ENCODE peak calls at places on chromosome 17, in nine cellular contexts. Q is BJ, R is lung, F is upper lobe of right lung, V is bronchial epithelial cell, A is Caco-2, Z is GM12878, Y is tibial nerve, P is neural progenitor cell. M is an unnamed sample. For H3K27me3, the result is how much of the 10 kb centered on the place peaks cover.

GRCh38 chr17:5325851-5326250 is 43.8 kb downstream of the RABEP1 start:
- DNase-seq in F (no peak), Z (no peak), R (no peak), P (no peak), V (no peak), A (no peak), Y (no peak), Q (no peak), M (no peak)

GRCh38 chr17:44599298-44600175 is 42.3 kb downstream of the FZD2 start:
- DNase-seq in V (peak), A (peak), Y (peak), Z (no peak), Q (peak), F (no peak), R (peak), P (peak), M (no peak)

GRCh38 chr17:77716289-77716929 is 242.1 kb upstream of the TNRC6C start:
- DNase-seq in P (peak), R (no peak), F (no peak), Q (no peak), V (no peak), A (no peak), Z (no peak), Y (no peak), M (no peak)

GRCh38 chr17:4162775-4163498 is 19.9 kb downstream of the CYB5D2 start:
- DNase-seq in Z (no peak), F (no peak), Y (no peak), Q (no peak), A (no peak), R (no peak), V (no peak), P (no peak), M (no peak)

GRCh38 chr17:75679706-75680201 is 12.6 kb downstream of the SAP30BP start:
- DNase-seq in V (peak), A (peak), Q (peak), Y (peak), Z (no peak), P (no peak), R (peak), F (no peak), M (no peak)

GRCh38 chr17:45155029-45155428 is 6.6 kb upstream of the HEXIM2 start:
- DNase-seq in Y (no peak), A (no peak), Q (no peak), Z (no peak), F (no peak), P (no peak), R (no peak), V (peak), M (no peak)

GRCh38 chr17:47317119-47317518 is 6.6 kb upstream of the EFCAB13 start:
- DNase-seq in V (no peak), P (no peak), Y (no peak), A (no peak), F (no peak), Z (no peak), Q (no peak), R (no peak), M (no peak)

GRCh38 chr17:45790296-45790922 is 6.3 kb downstream of the CRHR1 start:
- DNase-seq in Q (no peak), Z (no peak), P (no peak), F (no peak), A (no peak), R (no peak), Y (no peak), V (no peak), M (no peak)

GRCh38 chr17:57640079-57640478 is 105.0 kb downstream of the CCDC182 start:
- DNase-seq in Y (no peak), Z (no peak), A (no peak), F (no peak), V (no peak), R (no peak), Q (no peak), P (no peak), M (no peak)

GRCh38 chr17:27233059-27233458 is 60.9 kb upstream of the WSB1 start:
- DNase-seq in F (no peak), Q (no peak), Y (no peak), V (no peak), R (no peak), P (no peak), A (no peak), Z (no peak), M (no peak)

GRCh38 chr17:57713140-57713539 is 32.0 kb downstream of the CCDC182 start:
- DNase-seq in F (no peak), P (no peak), R (no peak), Q (no peak), Y (no peak), V (no peak), A (no peak), Z (no peak), M (no peak)

GRCh38 chr17:7880076-7880868 is 8.3 kb upstream of the CHD3 start:
- DNase-seq in Q (no peak), F (no peak), Y (no peak), V (no peak), P (no peak), A (no peak), Z (no peak), R (no peak), M (no peak)

GRCh38 chr17:57350266-57350665 is 93.9 kb downstream of the MSI2 start:
- DNase-seq in R (no peak), Q (no peak), A (no peak), F (no peak), P (no peak), V (no peak), Y (no peak), Z (no peak), M (no peak)

GRCh38 chr17:40224707-40225092 is 5.6 kb downstream of the WIPF2 start:
- DNase-seq in F (no peak), Z (no peak), V (peak), P (no peak), Q (no peak), A (no peak), R (peak), Y (peak), M (no peak)

GRCh38 chr17:6681671-6682070 is 30.1 kb downstream of the C17orf100 start:
- DNase-seq in V (peak), Z (no peak), F (no peak), Q (no peak), Y (no peak), P (no peak), R (no peak), A (no peak), M (no peak)

GRCh38 chr17:63139356-63139755 is 173.3 kb downstream of the TANC2 start:
- DNase-seq in Z (no peak), R (no peak), V (no peak), Y (no peak), P (no peak), F (no peak), A (no peak), Q (no peak), M (no peak)

GRCh38 chr17:34580685-34581445 is 1.5 kb downstream of the TMEM132E start:
- DNase-seq in R (no peak), A (no peak), V (no peak), Y (no peak), Z (no peak), Q (no peak), F (peak), P (peak), M (no peak)

GRCh38 chr17:2482218-2482617 is 29.5 kb downstream of the METTL16 start:
- DNase-seq in V (no peak), Z (no peak), F (no peak), A (no peak), Q (no peak), Y (no peak), P (no peak), R (no peak), M (no peak)

GRCh38 chr17:56819431-56820145 is 14.1 kb downstream of the C17orf67 start:
- DNase-seq in V (peak), F (no peak), Y (peak), A (peak), Z (peak), Q (peak), R (peak), P (peak), M (no peak)

GRCh38 chr17:13114601-13115024 is 96.8 kb upstream of the ELAC2 start:
- DNase-seq in R (no peak), Q (peak), P (peak), F (no peak), V (no peak), A (no peak), Y (no peak), Z (no peak), M (no peak)

GRCh38 chr17:64155751-64156544 is 26.0 kb upstream of the ERN1 start:
- DNase-seq in A (no peak), V (no peak), Z (no peak), P (peak), Y (peak), F (no peak), R (peak), Q (no peak), M (peak)

GRCh38 chr17:76139801-76140660 is 1.0 kb downstream of the FOXJ1 start:
- DNase-seq in F (peak), Z (no peak), Q (no peak), Y (no peak), P (peak), R (peak), A (no peak), V (no peak), M (no peak)

GRCh38 chr17:56291226-56291805 is 138.0 kb downstream of the ANKFN1 start:
- DNase-seq in Z (no peak), A (no peak), Q (no peak), P (no peak), R (no peak), F (no peak), Y (no peak), V (no peak), M (no peak)

GRCh38 chr17:57289613-57290012 is 33.3 kb downstream of the MSI2 start:
- DNase-seq in Y (no peak), F (no peak), V (no peak), Z (no peak), P (no peak), Q (no peak), R (no peak), A (no peak), M (no peak)

GRCh38 chr17:72467841-72468653 is 347.2 kb downstream of the SOX9 start:
- DNase-seq in Y (peak), R (no peak), P (peak), A (no peak), V (peak), Z (no peak), F (no peak), Q (peak), M (no peak)

GRCh38 chr17:1532836-1533602 is 16.6 kb upstream of the INPP5K start:
- DNase-seq in Y (no peak), Q (no peak), R (no peak), F (no peak), Z (no peak), P (peak), A (no peak), V (no peak), M (no peak)

GRCh38 chr17:32723310-32723955 is 153.5 kb downstream of the MYO1D start:
- DNase-seq in R (no peak), A (no peak), F (no peak), P (no peak), Z (no peak), Q (no peak), Y (no peak), V (no peak), M (no peak)

GRCh38 chr17:3636908-3637373 is 381 bp downstream of the CTNS start:
- DNase-seq in F (no peak), R (no peak), P (peak), A (no peak), V (no peak), Q (no peak), Y (no peak), Z (no peak), M (no peak)

GRCh38 chr17:77441130-77441920 is 300.6 kb downstream of the SEC14L1 start:
- DNase-seq in Z (peak), V (no peak), A (no peak), Q (no peak), P (no peak), R (no peak), F (no peak), Y (no peak), M (no peak)

GRCh38 chr17:62965149-62965648 is 836 bp upstream of the TANC2 start:
- DNase-seq in P (no peak), V (no peak), Q (no peak), Y (no peak), Z (no peak), F (no peak), R (no peak), A (no peak), M (no peak)

GRCh38 chr17:81254955-81255717 is 16.0 kb downstream of the NDUFAF8 start:
- DNase-seq in P (peak), R (peak), Y (peak), V (peak), A (peak), Z (no peak), Q (peak), F (peak), M (peak)

GRCh38 chr17:82407255-82407654 is 10.9 kb upstream of the HEXD start:
- DNase-seq in P (no peak), Q (no peak), Z (no peak), R (no peak), A (no peak), Y (no peak), V (peak), F (no peak), M (no peak)

GRCh38 chr17:45282683-45283644 is 21.1 kb upstream of the SPATA32 start:
- DNase-seq in R (peak), F (peak), Z (no peak), A (no peak), Q (no peak), V (no peak), P (no peak), Y (no peak), M (no peak)

GRCh38 chr17:21463779-21464407 is 87.7 kb downstream of the KCNJ12 start:
- DNase-seq in Y (no peak), V (no peak), A (no peak), Q (no peak), P (peak), R (no peak), Z (no peak), F (no peak), M (no peak)

GRCh38 chr17:17890773-17891759 is 54.3 kb upstream of the SREBF1 start:
- DNase-seq in V (peak), R (peak), Q (no peak), Z (no peak), P (peak), F (peak), A (peak), Y (no peak), M (peak)

GRCh38 chr17:17926840-17927449 is 45.3 kb downstream of the TOM1L2 start:
- DNase-seq in V (no peak), Z (no peak), F (no peak), Q (no peak), A (peak), R (no peak), P (no peak), Y (no peak), M (no peak)

GRCh38 chr17:39155654-39156053 is 4.2 kb upstream of the PLXDC1 start:
- DNase-seq in Q (no peak), A (no peak), P (no peak), F (no peak), R (no peak), V (no peak), Z (no peak), Y (no peak), M (no peak)

GRCh38 chr17:39151680-39152058 is 232 bp upstream of the PLXDC1 start:
- DNase-seq in V (no peak), R (no peak), Z (no peak), A (no peak), P (no peak), F (peak), Y (no peak), Q (no peak), M (no peak)

GRCh38 chr17:39152134-39152884 is 872 bp upstream of the PLXDC1 start:
- DNase-seq in Z (no peak), V (no peak), F (no peak), P (peak), A (no peak), Y (no peak), Q (no peak), R (no peak), M (no peak)

GRCh38 chr17:39150795-39151679 is at the start of gene PLXDC1:
- DNase-seq in R (no peak), Z (no peak), Q (no peak), F (peak), Y (no peak), A (no peak), V (no peak), P (peak), M (no peak)

DNA sequence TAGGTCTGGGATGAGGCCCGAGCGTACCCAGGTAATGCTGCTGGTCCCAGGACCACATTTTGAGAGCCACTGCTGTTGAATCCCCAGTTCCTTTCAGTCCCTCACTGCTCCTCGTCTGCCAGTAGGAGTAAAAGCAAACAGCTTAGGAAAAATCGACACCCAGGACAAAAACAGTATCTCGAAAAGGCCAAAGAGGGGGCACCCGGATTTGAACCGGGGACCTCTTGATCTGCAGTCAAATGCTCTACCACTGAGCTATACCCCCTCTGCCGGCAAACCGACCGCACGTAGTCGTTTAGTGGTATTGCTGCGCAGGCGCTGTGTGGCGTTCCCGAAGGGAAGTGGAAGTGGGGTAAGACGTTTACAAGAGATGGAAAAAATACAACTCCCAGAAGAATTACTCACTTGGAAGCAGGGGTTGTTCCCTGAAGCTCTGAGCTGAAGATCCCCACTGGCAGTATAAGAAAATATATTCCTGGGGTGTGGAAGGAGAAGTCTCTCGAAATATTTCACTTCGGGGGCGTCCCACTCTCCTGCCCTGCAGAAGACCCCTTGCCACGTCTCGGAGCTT is 2.2 kb upstream of the PLXDC1 start:
- DNase-seq in Z (peak), A (peak), P (peak), R (peak), F (peak), Y (peak), V (peak), Q (peak), M (peak)
- TF ChIP-seq CTCF in Z (no peak), A (peak), P (no peak), R (no peak), F (no peak), Y (no peak), V (peak), Q (peak), M (peak)

GRCh38 chr17:61398721-61399130 is 917 bp upstream of the TBX2 start:
- DNase-seq in Z (no peak), F (no peak), R (no peak), V (no peak), Y (no peak), Q (no peak), A (no peak), P (peak), M (no peak)
- H3K27me3 ChIP-seq in Z (under half), F (half or more), R (under half), V (half or more), Y (half or more), Q (under half), A (under half), P (half or more), M (half or more)

DNA sequence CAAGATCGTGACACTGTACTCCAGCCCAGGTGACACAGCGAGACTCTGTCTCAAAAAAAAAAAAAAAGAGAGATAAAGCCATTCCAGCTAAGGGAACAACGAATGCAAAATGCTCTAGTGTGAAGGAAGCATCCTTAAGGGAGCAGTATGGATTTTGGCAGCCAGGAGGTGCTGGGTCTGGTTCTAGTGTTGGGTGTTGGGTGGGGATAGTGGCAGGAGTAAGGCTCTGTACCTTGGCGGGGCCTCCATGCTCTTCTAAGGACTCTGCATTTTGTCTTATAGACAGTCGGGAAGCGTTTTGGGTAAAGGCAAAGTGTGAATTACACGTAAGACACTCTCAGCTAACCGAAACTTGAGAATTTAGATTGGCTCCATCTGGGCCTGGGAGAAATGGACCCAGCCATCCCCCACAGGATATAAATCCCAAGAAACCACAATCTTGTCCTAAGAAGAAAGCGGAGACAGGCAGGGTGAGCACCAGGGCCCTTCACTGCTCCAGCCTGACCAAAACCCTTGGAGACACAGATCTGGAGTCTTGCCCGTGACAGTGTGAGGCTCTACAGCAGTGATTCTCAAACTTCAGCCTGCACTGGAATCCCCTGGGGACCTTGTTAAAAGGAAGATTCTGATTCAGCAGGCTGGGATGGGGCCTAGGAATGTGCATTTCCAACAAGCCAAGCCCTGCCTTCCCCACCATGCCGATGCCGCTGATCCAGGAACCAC is 33.1 kb upstream of the PHB1 start:
- DNase-seq in V (no peak), Z (no peak), Q (no peak), F (no peak), P (no peak), A (no peak), R (no peak), Y (no peak), M (no peak)
- TF ChIP-seq CTCF in V (no peak), Z (no peak), Q (no peak), F (no peak), P (no peak), A (no peak), R (no peak), Y (no peak), M (no peak)

GRCh38 chr17:66946251-66946650 is 18.3 kb upstream of the CACNG4 start:
- DNase-seq in P (no peak), Y (no peak), V (no peak), Q (no peak), R (no peak), A (no peak), Z (no peak), F (peak), M (no peak)
- H3K27me3 ChIP-seq in P (under half), Y (under half), V (under half), Q (under half), R (under half), A (under half), Z (under half), F (under half), M (under half)

GRCh38 chr17:354651-355556 is 2.3 kb upstream of the RPH3AL start:
- DNase-seq in Z (no peak), F (peak), P (no peak), A (peak), R (peak), Y (no peak), Q (no peak), V (peak), M (no peak)

GRCh38 chr17:356671-357434 is 4.2 kb upstream of the RPH3AL start:
- DNase-seq in R (no peak), Y (no peak), Q (no peak), V (no peak), P (no peak), F (peak), Z (no peak), A (peak), M (no peak)

GRCh38 chr17:358491-359133 is 6.0 kb upstream of the RPH3AL start:
- DNase-seq in P (no peak), V (no peak), A (peak), Y (no peak), Z (no peak), F (peak), Q (no peak), R (no peak), M (no peak)

GRCh38 chr17:360141-360705 is 7.6 kb upstream of the RPH3AL start:
- DNase-seq in Y (no peak), A (peak), Z (no peak), Q (no peak), R (no peak), V (no peak), F (peak), P (no peak), M (no peak)

GRCh38 chr17:357634-358033 is 5.0 kb upstream of the RPH3AL start:
- DNase-seq in Y (no peak), F (peak), A (no peak), Z (no peak), V (no peak), R (no peak), Q (no peak), P (no peak), M (no peak)
- TF ChIP-seq CTCF in Y (no peak), F (no peak), A (no peak), Z (no peak), V (no peak), R (no peak), Q (no peak), P (no peak), M (no peak)

DNA sequence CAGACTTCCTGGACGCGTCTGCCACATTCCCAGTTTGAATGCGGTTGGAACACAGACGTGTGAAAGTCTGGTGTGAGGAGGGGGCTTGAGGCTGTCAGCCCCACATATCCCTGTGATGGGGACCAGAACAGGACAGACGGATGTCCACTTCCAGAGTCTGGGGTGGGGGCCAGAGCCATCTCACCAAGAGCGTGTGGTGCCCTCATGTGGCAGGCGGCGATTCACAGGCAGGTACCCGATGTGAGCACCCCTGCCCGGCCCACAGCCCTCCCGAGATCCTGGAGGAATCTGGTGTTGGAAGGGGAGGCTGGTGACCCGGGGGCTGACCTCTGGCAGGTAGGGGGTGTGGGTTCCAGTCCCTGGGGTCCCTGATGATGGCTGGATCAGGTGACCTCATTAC is 51.5 kb downstream of the ENGASE start:
- DNase-seq in R (no peak), F (no peak), A (no peak), V (no peak), P (peak), Z (no peak), Q (no peak), Y (no peak), M (no peak)
- H3K27me3 ChIP-seq in R (under half), F (under half), A (under half), V (under half), P (under half), Z (under half), Q (under half), Y (half or more), M (under half)

GRCh38 chr17:43533699-43534098 is 12.4 kb downstream of the ETV4 start:
- DNase-seq in Y (no peak), P (no peak), F (peak), V (no peak), R (no peak), A (no peak), Z (no peak), Q (no peak), M (no peak)
- TF ChIP-seq CTCF in Y (no peak), P (no peak), F (no peak), V (no peak), R (no peak), A (no peak), Z (no peak), Q (no peak), M (no peak)

M was measured in dorsolateral prefrontal cortex.